ENCODE peak calls at places on chromosomes 2 and 18, in four cellular contexts. Z is Peyer's patch, K is brain microvascular endothelial cell, A is choroid plexus epithelial cell. N is an unnamed sample.

GRCh38 chr2:224640694-224641093 is 55.5 kb upstream of the CUL3 start:
- DNase-seq in Z (no peak), A (no peak), K (no peak), N (no peak)

GRCh38 chr2:229714080-229714735 is at the start of gene DNER:
- DNase-seq in A (no peak), K (no peak), Z (peak), N (peak)

GRCh38 chr18:67385455-67385854 is 131.1 kb downstream of the DSEL start:
- DNase-seq in A (peak), Z (no peak), K (peak), N (no peak)

GRCh38 chr2:236261452-236261851 is 2.8 kb downstream of the ASB18 start:
- DNase-seq in Z (no peak), A (no peak), K (peak), N (no peak)

GRCh38 chr2:48107326-48107925 is 201.1 kb upstream of the FBXO11 start:
- DNase-seq in K (peak), A (peak), Z (no peak), N (peak)

GRCh38 chr2:142179686-142180085 is 48.9 kb upstream of the LRP1B start:
- DNase-seq in Z (no peak), K (no peak), A (no peak), N (no peak)

GRCh38 chr2:149799296-149799695 is 211.7 kb upstream of the MMADHC start:
- DNase-seq in K (no peak), Z (no peak), A (peak), N (peak)

GRCh38 chr18:71233177-71233576 is 944.3 kb downstream of the SOCS6 start:
- DNase-seq in A (no peak), Z (no peak), K (no peak), N (no peak)

GRCh38 chr18:79353238-79353637 is 42.5 kb upstream of the NFATC1 start:
- DNase-seq in K (peak), Z (no peak), A (peak), N (no peak)

GRCh38 chr2:107669335-107669734 is 157.4 kb upstream of the RGPD4 start:
- DNase-seq in Z (no peak), K (peak), A (peak), N (peak)

GRCh38 chr18:41906528-41907256 is 48.3 kb upstream of the PIK3C3 start:
- DNase-seq in A (peak), K (peak), Z (no peak), N (peak)

GRCh38 chr2:9110893-9111569 is 95.6 kb upstream of the ASAP2 start:
- DNase-seq in K (peak), Z (no peak), A (peak), N (peak)
- TF ChIP-seq CTCF in K (peak), Z (no peak), A (peak), N (no peak)

GRCh38 chr2:202135111-202135874 is 62.2 kb downstream of the KIAA2012 start:
- DNase-seq in A (peak), K (peak), Z (no peak), N (peak)
- TF ChIP-seq CTCF in A (peak), K (peak), Z (peak), N (no peak)

GRCh38 chr2:42770288-42771131 is 6.6 kb upstream of the OXER1 start:
- DNase-seq in Z (no peak), K (peak), A (peak), N (peak)
- TF ChIP-seq CTCF in Z (peak), K (peak), A (peak), N (peak)

DNA sequence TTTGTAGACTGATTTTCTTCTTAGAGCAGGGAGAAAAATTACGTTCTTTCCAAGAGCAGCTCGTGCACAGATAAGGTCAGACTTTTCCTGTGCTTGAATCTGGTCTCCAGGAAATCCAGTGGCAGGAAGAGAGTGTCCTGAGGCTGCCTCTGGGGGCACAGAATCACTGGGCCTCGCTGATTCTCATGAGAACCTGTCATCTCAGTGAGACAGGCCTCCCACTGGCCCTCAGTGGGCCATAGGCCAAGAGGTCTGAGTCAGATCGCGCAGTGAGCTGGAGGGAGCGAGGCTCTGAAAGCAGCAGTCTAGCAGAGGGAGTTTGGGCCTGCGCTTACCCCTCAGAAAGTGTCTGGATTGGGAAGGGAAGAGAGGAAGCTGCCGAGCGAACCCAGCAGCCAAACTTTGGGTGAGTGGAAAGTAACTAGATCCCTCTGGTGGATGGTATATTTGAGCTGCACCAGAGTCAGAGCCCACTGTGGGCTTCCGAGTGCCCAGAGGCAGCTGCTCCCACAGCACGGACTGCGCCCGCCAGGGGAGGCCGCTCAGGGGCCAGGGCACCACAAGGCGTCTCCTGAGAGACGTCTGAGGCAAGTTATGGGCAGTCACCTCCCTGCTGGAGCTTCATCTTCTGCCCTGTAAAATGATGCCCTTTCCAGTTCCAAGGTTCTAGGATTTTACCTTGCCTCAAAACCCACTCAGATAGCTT is 8.2 kb downstream of the GDF7 start:
- DNase-seq in K (peak), Z (peak), A (peak), N (peak)
- TF ChIP-seq CTCF in K (no peak), Z (no peak), A (peak), N (no peak)

DNA sequence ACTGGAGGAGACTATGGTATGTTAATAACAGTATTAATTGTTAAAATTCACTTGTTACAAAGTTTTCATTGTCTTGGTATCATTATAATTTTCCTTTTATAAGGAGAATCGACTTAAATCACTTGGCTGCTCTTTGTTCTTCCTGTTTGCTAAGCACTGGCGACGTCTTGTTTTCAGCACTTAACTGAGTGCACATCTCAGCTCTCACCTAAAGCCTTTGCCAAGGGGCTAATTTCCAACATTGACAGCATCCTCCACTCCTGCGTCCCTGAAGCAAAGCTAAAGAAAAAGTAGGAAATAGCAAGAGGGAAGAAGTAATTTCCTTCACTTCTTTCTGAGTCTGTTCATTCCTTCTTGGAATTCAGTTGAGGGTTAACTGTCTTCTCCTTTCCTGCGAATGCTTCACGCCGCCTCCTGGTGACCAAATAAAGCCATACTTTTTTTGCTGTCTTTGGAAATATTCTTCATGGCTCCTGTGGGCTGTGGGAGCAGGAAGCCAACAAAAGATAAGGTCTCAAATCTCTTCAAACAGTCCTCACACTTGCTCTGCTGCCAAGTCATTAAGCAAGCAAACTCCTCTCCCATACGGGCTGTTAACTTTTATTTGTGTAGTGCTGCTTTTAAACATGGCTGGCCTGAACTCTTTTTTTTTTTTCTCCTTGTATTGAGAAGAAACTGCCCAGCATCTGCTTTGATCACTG is 100.8 kb downstream of the DPP10 start:
- DNase-seq in Z (peak), A (peak), K (no peak), N (peak)
- TF ChIP-seq CTCF in Z (peak), A (no peak), K (no peak), N (no peak)

GRCh38 chr18:70207181-70207580 is 1.7 kb upstream of the RTTN start:
- DNase-seq in A (no peak), Z (no peak), K (no peak), N (no peak)
- TF ChIP-seq CTCF in A (no peak), Z (no peak), K (no peak), N (no peak)

GRCh38 chr18:31563778-31564177 is 27.9 kb upstream of the TTR start:
- DNase-seq in A (peak), K (no peak), Z (no peak), N (peak)
- TF ChIP-seq CTCF in A (no peak), K (no peak), Z (no peak), N (peak)